ENCODE peak calls at places on chromosomes 5 and 9, in seven cellular contexts. M, N, T, D, J, W and S are unnamed samples.

GRCh38 chr9:129633207-129633606 is 7.2 kb downstream of the NTMT1 start:
- DNase-seq in N (no peak), M (no peak), J (no peak), D (no peak), W (no peak), T (no peak), S (no peak)

GRCh38 chr9:133144887-133145466 is 18.7 kb downstream of the GBGT1 start:
- DNase-seq in D (no peak), J (no peak), W (no peak), M (no peak), T (no peak), N (no peak), S (no peak)

GRCh38 chr9:15295761-15296405 is 11.1 kb downstream of the TTC39B start:
- DNase-seq in D (no peak), T (peak; percentile 57), J (no peak), M (peak; percentile 88), W (no peak), N (no peak), S (no peak)

GRCh38 chr5:36108758-36109245 is 42.1 kb upstream of the UGT3A2 start:
- DNase-seq in W (no peak), D (no peak), M (peak; percentile 55), N (no peak), T (no peak), J (no peak), S (no peak)

GRCh38 chr5:81852277-81853004 is 101.5 kb upstream of the SSBP2 start:
- DNase-seq in M (peak; percentile 82), D (peak; percentile 29), N (peak; percentile 78), W (no peak), T (peak; percentile 19), J (no peak), S (peak; percentile 29)

GRCh38 chr9:131635285-131635684 is 90.0 kb downstream of the PRRT1B start:
- DNase-seq in M (peak; percentile 98), T (peak; percentile 92), W (peak; percentile 26), D (peak; percentile 92), J (no peak), N (no peak), S (no peak)

GRCh38 chr9:136978073-136978864 is 965 bp downstream of the PTGDS start:
- DNase-seq in T (peak; percentile 31), W (peak; percentile 70), N (peak; percentile 62), M (peak; percentile 26), D (no peak), J (no peak), S (peak; percentile 82)

GRCh38 chr5:158637039-158637438 is 462.7 kb downstream of the EBF1 start:
- DNase-seq in W (no peak), M (no peak), D (no peak), J (no peak), T (no peak), N (no peak), S (no peak)

GRCh38 chr5:148384389-148384756 is 615 bp downstream of the FBXO38 start:
- DNase-seq in J (no peak), M (no peak), T (peak; percentile 19), W (no peak), N (no peak), D (no peak), S (no peak)

GRCh38 chr5:139388198-139388821 is 1.4 kb downstream of the MZB1 start:
- DNase-seq in W (no peak), N (peak; percentile 25), D (no peak), M (no peak), T (peak; percentile 44), J (no peak), S (no peak)

GRCh38 chr9:21778300-21778699 is 24.1 kb upstream of the MTAP start:
- DNase-seq in D (no peak), N (no peak), J (no peak), T (no peak), M (peak; percentile 69), W (no peak), S (no peak)

GRCh38 chr9:100277166-100277979 is 75.4 kb downstream of the TEX10 start:
- DNase-seq in J (no peak), W (no peak), D (no peak), N (no peak), M (peak; percentile 63), T (peak; percentile 73), S (no peak)

GRCh38 chr9:128724744-128725211 is 851 bp upstream of the ZDHHC12 start:
- DNase-seq in J (no peak), W (no peak), M (peak; percentile 85), T (peak; percentile 65), D (peak; percentile 26), N (peak; percentile 61), S (peak; percentile 68)

GRCh38 chr9:81564632-81565031 is 124.7 kb downstream of the TLE1 start:
- DNase-seq in T (no peak), W (no peak), N (no peak), M (no peak), J (no peak), D (no peak), S (no peak)

GRCh38 chr5:37871023-37871815 is 31.4 kb upstream of the GDNF start:
- DNase-seq in J (no peak), N (no peak), W (no peak), D (peak; percentile 58), M (peak; percentile 51), T (no peak), S (no peak)

GRCh38 chr5:158212915-158213314 is 354.0 kb upstream of the CLINT1 start:
- DNase-seq in M (peak; percentile 1), J (no peak), T (no peak), W (no peak), N (no peak), D (no peak), S (no peak)